ENCODE peak calls at places on chromosomes 2 and 18, in eight cellular contexts. One of them, this sample, is unnamed.

GRCh38 chr18:63994783-63995399 is 25.0 kb downstream of the SERPINB8 start:
- DNase-seq in stimulated activated naive B cell treated with anti-CD40 and anti-IgM and Interleukin-4, amounts not matched to agents 10 μg/mL and 1 μg/mL and 100 μg/mL, for 72 hours: peak; percentile 23
- DNase-seq in HS-27A: peak; percentile 30
- DNase-seq in stimulated activated CD4-positive, alpha-beta T cell treated with anti-CD3 and anti-CD28 coated beads, TNF-alpha, amount 100 ng/mL, for 24 hours: no peak
- DNase-seq in ELR: peak; percentile 73
- DNase-seq in head of caudate nucleus: peak; percentile 68
- DNase-seq in iPS DF 6.9: no peak
- DNase-seq in naive thymus-derived CD4-positive, alpha-beta T cell: peak; percentile 34
- DNase-seq in this sample: peak; percentile 51

GRCh38 chr18:48460929-48461583 is 51.9 kb upstream of the ZBTB7C start:
- DNase-seq in stimulated activated naive B cell treated with anti-CD40 and anti-IgM and Interleukin-4, amounts not matched to agents 10 μg/mL and 1 μg/mL and 100 μg/mL, for 72 hours: no peak
- DNase-seq in HS-27A: no peak
- DNase-seq in stimulated activated CD4-positive, alpha-beta T cell treated with anti-CD3 and anti-CD28 coated beads, TNF-alpha, amount 100 ng/mL, for 24 hours: no peak
- DNase-seq in ELR: peak; percentile 18
- DNase-seq in head of caudate nucleus: no peak
- DNase-seq in iPS DF 6.9: no peak
- DNase-seq in naive thymus-derived CD4-positive, alpha-beta T cell: no peak
- DNase-seq in this sample: peak; percentile 41

GRCh38 chr2:68936462-68936861 is 16.2 kb downstream of the GKN2 start:
- DNase-seq in stimulated activated naive B cell treated with anti-CD40 and anti-IgM and Interleukin-4, amounts not matched to agents 10 μg/mL and 1 μg/mL and 100 μg/mL, for 72 hours: no peak
- DNase-seq in HS-27A: no peak
- DNase-seq in stimulated activated CD4-positive, alpha-beta T cell treated with anti-CD3 and anti-CD28 coated beads, TNF-alpha, amount 100 ng/mL, for 24 hours: no peak
- DNase-seq in ELR: peak; percentile 79
- DNase-seq in head of caudate nucleus: no peak
- DNase-seq in iPS DF 6.9: no peak
- DNase-seq in naive thymus-derived CD4-positive, alpha-beta T cell: no peak
- DNase-seq in this sample: no peak

GRCh38 chr2:46847185-46847710 is 68.4 kb downstream of the MCFD2 start:
- DNase-seq in stimulated activated naive B cell treated with anti-CD40 and anti-IgM and Interleukin-4, amounts not matched to agents 10 μg/mL and 1 μg/mL and 100 μg/mL, for 72 hours: no peak
- DNase-seq in HS-27A: no peak
- DNase-seq in stimulated activated CD4-positive, alpha-beta T cell treated with anti-CD3 and anti-CD28 coated beads, TNF-alpha, amount 100 ng/mL, for 24 hours: no peak
- DNase-seq in ELR: peak; percentile 74
- DNase-seq in head of caudate nucleus: no peak
- DNase-seq in iPS DF 6.9: no peak
- DNase-seq in naive thymus-derived CD4-positive, alpha-beta T cell: no peak
- DNase-seq in this sample: no peak

GRCh38 chr2:182597570-182597969 is 118.5 kb upstream of the DNAJC10 start:
- DNase-seq in stimulated activated naive B cell treated with anti-CD40 and anti-IgM and Interleukin-4, amounts not matched to agents 10 μg/mL and 1 μg/mL and 100 μg/mL, for 72 hours: no peak
- DNase-seq in HS-27A: no peak
- DNase-seq in stimulated activated CD4-positive, alpha-beta T cell treated with anti-CD3 and anti-CD28 coated beads, TNF-alpha, amount 100 ng/mL, for 24 hours: no peak
- DNase-seq in ELR: no peak
- DNase-seq in head of caudate nucleus: no peak
- DNase-seq in iPS DF 6.9: no peak
- DNase-seq in naive thymus-derived CD4-positive, alpha-beta T cell: no peak
- DNase-seq in this sample: no peak

GRCh38 chr2:27509326-27509725 is 12.7 kb downstream of the GCKR start:
- DNase-seq in stimulated activated naive B cell treated with anti-CD40 and anti-IgM and Interleukin-4, amounts not matched to agents 10 μg/mL and 1 μg/mL and 100 μg/mL, for 72 hours: no peak
- DNase-seq in HS-27A: no peak
- DNase-seq in stimulated activated CD4-positive, alpha-beta T cell treated with anti-CD3 and anti-CD28 coated beads, TNF-alpha, amount 100 ng/mL, for 24 hours: no peak
- DNase-seq in ELR: no peak
- DNase-seq in head of caudate nucleus: no peak
- DNase-seq in iPS DF 6.9: no peak
- DNase-seq in naive thymus-derived CD4-positive, alpha-beta T cell: no peak
- DNase-seq in this sample: no peak

GRCh38 chr2:10948606-10949230 is 37.0 kb downstream of the KCNF1 start:
- DNase-seq in stimulated activated naive B cell treated with anti-CD40 and anti-IgM and Interleukin-4, amounts not matched to agents 10 μg/mL and 1 μg/mL and 100 μg/mL, for 72 hours: no peak
- DNase-seq in HS-27A: no peak
- DNase-seq in stimulated activated CD4-positive, alpha-beta T cell treated with anti-CD3 and anti-CD28 coated beads, TNF-alpha, amount 100 ng/mL, for 24 hours: no peak
- DNase-seq in ELR: no peak
- DNase-seq in head of caudate nucleus: no peak
- DNase-seq in iPS DF 6.9: no peak
- DNase-seq in naive thymus-derived CD4-positive, alpha-beta T cell: no peak
- DNase-seq in this sample: no peak

GRCh38 chr2:128273469-128274081 is 45.1 kb downstream of the HS6ST1 start:
- DNase-seq in stimulated activated naive B cell treated with anti-CD40 and anti-IgM and Interleukin-4, amounts not matched to agents 10 μg/mL and 1 μg/mL and 100 μg/mL, for 72 hours: no peak
- DNase-seq in HS-27A: no peak
- DNase-seq in stimulated activated CD4-positive, alpha-beta T cell treated with anti-CD3 and anti-CD28 coated beads, TNF-alpha, amount 100 ng/mL, for 24 hours: no peak
- DNase-seq in ELR: no peak
- DNase-seq in head of caudate nucleus: no peak
- DNase-seq in iPS DF 6.9: no peak
- DNase-seq in naive thymus-derived CD4-positive, alpha-beta T cell: no peak
- DNase-seq in this sample: no peak

GRCh38 chr18:2910261-2910660 is 63.5 kb downstream of the EMILIN2 start:
- DNase-seq in stimulated activated naive B cell treated with anti-CD40 and anti-IgM and Interleukin-4, amounts not matched to agents 10 μg/mL and 1 μg/mL and 100 μg/mL, for 72 hours: no peak
- DNase-seq in HS-27A: no peak
- DNase-seq in stimulated activated CD4-positive, alpha-beta T cell treated with anti-CD3 and anti-CD28 coated beads, TNF-alpha, amount 100 ng/mL, for 24 hours: no peak
- DNase-seq in ELR: no peak
- DNase-seq in head of caudate nucleus: no peak
- DNase-seq in iPS DF 6.9: no peak
- DNase-seq in naive thymus-derived CD4-positive, alpha-beta T cell: no peak
- DNase-seq in this sample: no peak

GRCh38 chr2:75007061-75007460 is 48.6 kb downstream of the POLE4 start:
- DNase-seq in stimulated activated naive B cell treated with anti-CD40 and anti-IgM and Interleukin-4, amounts not matched to agents 10 μg/mL and 1 μg/mL and 100 μg/mL, for 72 hours: no peak
- DNase-seq in HS-27A: no peak
- DNase-seq in stimulated activated CD4-positive, alpha-beta T cell treated with anti-CD3 and anti-CD28 coated beads, TNF-alpha, amount 100 ng/mL, for 24 hours: no peak
- DNase-seq in ELR: peak; percentile 9
- DNase-seq in head of caudate nucleus: no peak
- DNase-seq in iPS DF 6.9: no peak
- DNase-seq in naive thymus-derived CD4-positive, alpha-beta T cell: no peak
- DNase-seq in this sample: no peak

GRCh38 chr2:40488927-40489677 is 37.2 kb upstream of the SLC8A1 start:
- DNase-seq in stimulated activated naive B cell treated with anti-CD40 and anti-IgM and Interleukin-4, amounts not matched to agents 10 μg/mL and 1 μg/mL and 100 μg/mL, for 72 hours: no peak
- DNase-seq in HS-27A: no peak
- DNase-seq in stimulated activated CD4-positive, alpha-beta T cell treated with anti-CD3 and anti-CD28 coated beads, TNF-alpha, amount 100 ng/mL, for 24 hours: no peak
- DNase-seq in ELR: peak; percentile 58
- DNase-seq in head of caudate nucleus: no peak
- DNase-seq in iPS DF 6.9: no peak
- DNase-seq in naive thymus-derived CD4-positive, alpha-beta T cell: peak; percentile 11
- DNase-seq in this sample: no peak

GRCh38 chr18:22493940-22494339 is 76.2 kb upstream of the CTAGE1 start:
- DNase-seq in stimulated activated naive B cell treated with anti-CD40 and anti-IgM and Interleukin-4, amounts not matched to agents 10 μg/mL and 1 μg/mL and 100 μg/mL, for 72 hours: no peak
- DNase-seq in HS-27A: no peak
- DNase-seq in stimulated activated CD4-positive, alpha-beta T cell treated with anti-CD3 and anti-CD28 coated beads, TNF-alpha, amount 100 ng/mL, for 24 hours: no peak
- DNase-seq in ELR: no peak
- DNase-seq in head of caudate nucleus: no peak
- DNase-seq in iPS DF 6.9: no peak
- DNase-seq in naive thymus-derived CD4-positive, alpha-beta T cell: no peak
- DNase-seq in this sample: no peak

GRCh38 chr18:72456802-72457201 is 87.3 kb downstream of the CBLN2 start:
- DNase-seq in stimulated activated naive B cell treated with anti-CD40 and anti-IgM and Interleukin-4, amounts not matched to agents 10 μg/mL and 1 μg/mL and 100 μg/mL, for 72 hours: no peak
- DNase-seq in HS-27A: no peak
- DNase-seq in stimulated activated CD4-positive, alpha-beta T cell treated with anti-CD3 and anti-CD28 coated beads, TNF-alpha, amount 100 ng/mL, for 24 hours: no peak
- DNase-seq in ELR: no peak
- DNase-seq in head of caudate nucleus: no peak
- DNase-seq in iPS DF 6.9: no peak
- DNase-seq in naive thymus-derived CD4-positive, alpha-beta T cell: no peak
- DNase-seq in this sample: no peak

GRCh38 chr2:238523158-238524110 is 96.7 kb downstream of the ASB1 start:
- DNase-seq in stimulated activated naive B cell treated with anti-CD40 and anti-IgM and Interleukin-4, amounts not matched to agents 10 μg/mL and 1 μg/mL and 100 μg/mL, for 72 hours: no peak
- DNase-seq in HS-27A: no peak
- DNase-seq in stimulated activated CD4-positive, alpha-beta T cell treated with anti-CD3 and anti-CD28 coated beads, TNF-alpha, amount 100 ng/mL, for 24 hours: no peak
- DNase-seq in ELR: peak; percentile 12
- DNase-seq in head of caudate nucleus: no peak
- DNase-seq in iPS DF 6.9: no peak
- DNase-seq in naive thymus-derived CD4-positive, alpha-beta T cell: no peak
- DNase-seq in this sample: no peak

GRCh38 chr2:57906152-57906732 is 140.4 kb upstream of the VRK2 start:
- DNase-seq in stimulated activated naive B cell treated with anti-CD40 and anti-IgM and Interleukin-4, amounts not matched to agents 10 μg/mL and 1 μg/mL and 100 μg/mL, for 72 hours: no peak
- DNase-seq in HS-27A: no peak
- DNase-seq in stimulated activated CD4-positive, alpha-beta T cell treated with anti-CD3 and anti-CD28 coated beads, TNF-alpha, amount 100 ng/mL, for 24 hours: no peak
- DNase-seq in ELR: peak; percentile 71
- DNase-seq in head of caudate nucleus: no peak
- DNase-seq in iPS DF 6.9: peak; percentile 7
- DNase-seq in naive thymus-derived CD4-positive, alpha-beta T cell: peak; percentile 3
- DNase-seq in this sample: peak; percentile 45